ENCODE peak calls at places on chromosomes 13 and 19, in seven cellular contexts. J, F, Y, C, X, G and M are unnamed samples.

GRCh38 chr19:18494267-18494607 is 27.6 kb downstream of the ELL start:
- DNase-seq in F (no peak), X (no peak), J (no peak), G (no peak), C (no peak), Y (peak; percentile 61), M (no peak)

GRCh38 chr13:79710376-79710775 is 229.4 kb downstream of the NDFIP2 start:
- DNase-seq in J (no peak), X (no peak), G (no peak), C (no peak), F (no peak), Y (peak; percentile 63), M (no peak)

GRCh38 chr19:40585677-40586422 is 9.2 kb downstream of the SHKBP1 start:
- DNase-seq in G (no peak), Y (peak; percentile 45), J (no peak), C (no peak), X (no peak), F (no peak), M (no peak)

GRCh38 chr19:13670846-13671245 is 93.5 kb upstream of the MRI1 start:
- DNase-seq in C (no peak), X (no peak), J (no peak), Y (no peak), G (no peak), F (no peak), M (no peak)

GRCh38 chr13:46062190-46062589 is 9.6 kb upstream of the ZC3H13 start:
- DNase-seq in C (no peak), J (no peak), F (no peak), Y (peak; percentile 7), G (no peak), X (no peak), M (no peak)

GRCh38 chr13:107348931-107349330 is 781.0 kb upstream of the ARGLU1 start:
- DNase-seq in X (no peak), Y (no peak), J (no peak), G (no peak), C (no peak), F (no peak), M (no peak)

GRCh38 chr13:23579886-23580706 is 9.9 kb downstream of the TNFRSF19 start:
- DNase-seq in F (no peak), Y (no peak), J (peak; percentile 60), C (no peak), X (no peak), G (no peak), M (no peak)

GRCh38 chr13:99367663-99368448 is 60.7 kb upstream of the GPR183 start:
- DNase-seq in C (no peak), X (no peak), G (no peak), F (no peak), J (no peak), Y (no peak), M (no peak)

GRCh38 chr13:90105276-90105675 is 1242.2 kb upstream of the MIR17HG start:
- DNase-seq in F (no peak), G (no peak), X (no peak), J (no peak), C (no peak), Y (no peak), M (no peak)

GRCh38 chr13:38417727-38418126 is 68.1 kb downstream of the UFM1 start:
- DNase-seq in J (peak; percentile 15), X (no peak), F (no peak), C (no peak), Y (no peak), G (no peak), M (no peak)

GRCh38 chr13:26037302-26037701 is 14.5 kb downstream of the SHISA2 start:
- DNase-seq in X (no peak), Y (no peak), G (no peak), J (peak; percentile 47), C (no peak), F (no peak), M (no peak)

GRCh38 chr19:7069904-7070226 is 362 bp downstream of the ZNF557 start:
- DNase-seq in C (no peak), F (no peak), Y (no peak), X (no peak), J (no peak), G (no peak), M (no peak)

GRCh38 chr13:42992585-42993122 is 613 bp upstream of the EPSTI1 start:
- DNase-seq in X (no peak), C (no peak), G (no peak), J (no peak), Y (no peak), F (no peak), M (no peak)

GRCh38 chr13:32187651-32188050 is 127.5 kb downstream of the ZAR1L start:
- DNase-seq in Y (no peak), G (no peak), J (no peak), C (no peak), X (no peak), F (no peak), M (no peak)

GRCh38 chr13:30346159-30346788 is 38.9 kb upstream of the KATNAL1 start:
- DNase-seq in F (no peak), X (peak; percentile 59), Y (no peak), C (no peak), J (no peak), G (no peak), M (no peak)

GRCh38 chr13:51101636-51102218 is 9.3 kb downstream of the C13orf42 start:
- DNase-seq in X (no peak), F (no peak), Y (no peak), C (no peak), J (no peak), G (no peak), M (no peak)

GRCh38 chr13:84917252-84917878 is 881.9 kb downstream of the SLITRK6 start:
- DNase-seq in Y (peak; percentile 28), X (no peak), C (no peak), J (no peak), G (no peak), F (no peak), M (no peak)

GRCh38 chr19:54188224-54188871 is 1.0 kb downstream of the MBOAT7 start:
- DNase-seq in J (no peak), Y (peak; percentile 56), X (no peak), C (no peak), F (no peak), G (no peak), M (no peak)

GRCh38 chr13:76792680-76793334 is 93.4 kb downstream of the KCTD12 start:
- DNase-seq in Y (peak; percentile 81), C (peak; percentile 64), X (no peak), J (no peak), F (no peak), G (no peak), M (no peak)

GRCh38 chr13:106318941-106319411 is 216.5 kb downstream of the EFNB2 start:
- DNase-seq in J (no peak), G (no peak), Y (peak; percentile 79), X (no peak), F (no peak), C (no peak), M (no peak)

GRCh38 chr13:101454767-101455166 is 2.3 kb downstream of the ITGBL1 start:
- DNase-seq in C (no peak), F (no peak), G (no peak), X (no peak), Y (peak; percentile 71), J (no peak), M (no peak)

GRCh38 chr13:67518785-67519184 is 288.6 kb upstream of the PCDH9 start:
- DNase-seq in Y (no peak), F (no peak), C (no peak), X (no peak), J (no peak), G (no peak), M (no peak)

GRCh38 chr13:55062662-55063061 is 2034.0 kb downstream of the OLFM4 start:
- DNase-seq in G (no peak), F (no peak), C (no peak), J (no peak), Y (no peak), X (no peak), M (no peak)

GRCh38 chr19:46520616-46521015 is 24.9 kb upstream of the PNMA8B start:
- DNase-seq in Y (no peak), C (no peak), F (no peak), G (no peak), X (no peak), J (no peak), M (no peak)

GRCh38 chr13:65677906-65678305 is 1552.2 kb downstream of the PCDH9 start:
- DNase-seq in J (no peak), X (no peak), F (no peak), C (no peak), Y (peak; percentile 42), G (no peak), M (no peak)

GRCh38 chr13:44591316-44591715 is 15.2 kb upstream of the TSC22D1 start:
- DNase-seq in Y (no peak), J (no peak), C (no peak), F (no peak), G (no peak), X (no peak), M (no peak)

GRCh38 chr19:44891016-44891882 is at the start of gene TOMM40:
- DNase-seq in X (peak; percentile 100), C (peak; percentile 100), G (peak; percentile 92), J (peak; percentile 99), F (no peak), Y (no peak), M (peak; percentile 99)

DNA sequence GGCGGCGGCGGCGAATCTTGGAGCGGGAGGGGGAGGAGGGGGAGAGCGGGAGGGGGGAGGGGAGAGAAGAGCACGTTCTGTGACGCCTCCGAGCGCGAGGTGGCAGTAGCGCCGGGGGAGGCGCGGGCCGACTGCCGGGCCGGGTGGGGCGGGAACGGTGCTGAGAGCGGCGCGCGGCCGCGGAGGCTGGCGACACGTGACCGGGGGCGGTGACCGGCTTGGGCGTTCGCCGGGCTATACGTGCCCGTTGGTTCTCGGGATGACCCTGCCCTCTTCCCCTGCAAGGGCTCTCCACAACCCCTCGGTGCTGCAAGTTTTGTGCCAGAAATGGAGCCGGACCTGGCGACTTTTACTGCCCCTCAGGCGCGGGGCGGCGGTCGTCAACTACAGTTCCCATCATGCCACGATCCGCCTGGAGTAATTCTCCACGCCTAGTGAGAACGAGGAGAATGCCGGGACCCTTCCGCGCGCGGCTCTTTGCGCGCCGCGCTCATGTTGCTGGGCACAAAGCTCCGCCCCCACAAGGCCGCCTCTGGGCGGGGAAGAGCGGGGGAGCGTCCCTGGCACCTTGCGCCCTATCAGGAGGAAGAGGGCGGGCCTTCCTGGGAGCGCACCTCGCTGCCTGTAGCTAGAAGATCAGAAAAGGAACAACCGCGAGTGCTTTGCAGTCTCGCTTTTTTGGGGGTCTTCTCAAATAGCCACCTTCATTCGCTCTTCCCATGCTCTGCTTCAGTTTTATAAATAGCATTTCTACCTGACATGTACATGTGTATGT is at the start of gene KPNA3:
- DNase-seq in C (peak; percentile 96), G (peak; percentile 88), F (peak; percentile 90), Y (peak; percentile 95), X (peak; percentile 97), J (peak; percentile 91), M (peak; percentile 93)
- TF ChIP-seq CTCF in C (no peak), G (no peak), F (no peak), Y (no peak), X (no peak), J (no peak), M (no peak)

GRCh38 chr19:3969435-3970312 is 1.2 kb downstream of the DAPK3 start:
- DNase-seq in X (peak; percentile 57), G (no peak), C (peak; percentile 57), F (no peak), J (peak; percentile 51), Y (peak; percentile 78), M (no peak)
- TF ChIP-seq CTCF in X (no peak), G (no peak), C (no peak), F (peak; percentile 19), J (no peak), Y (peak; percentile 31), M (no peak)

GRCh38 chr19:48117515-48118330 is 7.1 kb upstream of the PLA2G4C start:
- DNase-seq in C (no peak), X (no peak), G (no peak), J (no peak), Y (no peak), F (no peak), M (no peak)
- TF ChIP-seq CTCF in C (no peak), X (no peak), G (no peak), J (no peak), Y (no peak), F (no peak), M (no peak)

GRCh38 chr13:71303144-71303543 is 563.9 kb downstream of the DACH1 start:
- DNase-seq in G (no peak), J (no peak), F (no peak), Y (no peak), X (no peak), C (no peak), M (no peak)
- TF ChIP-seq CTCF in G (no peak), J (no peak), F (no peak), Y (no peak), X (no peak), C (no peak), M (no peak)